ENCODE peak calls at places on chromosomes 2 and 18, in five cellular contexts. W, A, Q, G and B are unnamed samples.

GRCh38 chr2:145203931-145204330 is 684.0 kb upstream of the ZEB2 start:
- DNase-seq in Q (no peak), A (no peak), W (no peak), G (no peak), B (no peak)

GRCh38 chr2:48417843-48418838 is 111.8 kb upstream of the STON1 start:
- DNase-seq in W (no peak), A (no peak), Q (no peak), G (no peak), B (no peak)

GRCh38 chr2:108907822-108908716 is 81.0 kb downstream of the EDAR start:
- DNase-seq in G (no peak), Q (no peak), A (peak; percentile 37), W (no peak), B (no peak)

GRCh38 chr2:68709421-68709911 is 25.1 kb upstream of the ARHGAP25 start:
- DNase-seq in G (peak; percentile 70), A (peak; percentile 52), W (peak; percentile 60), Q (peak; percentile 79), B (no peak)

GRCh38 chr2:101197215-101197745 is 46.1 kb upstream of the TBC1D8 start:
- DNase-seq in G (no peak), A (no peak), Q (peak; percentile 46), W (peak; percentile 12), B (no peak)

GRCh38 chr2:86028763-86029381 is 76.8 kb downstream of the POLR1A start:
- DNase-seq in G (peak; percentile 82), W (no peak), A (no peak), Q (no peak), B (peak; percentile 17)

GRCh38 chr2:85584354-85584856 is at the start of gene VAMP5:
- DNase-seq in W (no peak), A (peak; percentile 64), Q (no peak), G (no peak), B (no peak)

GRCh38 chr2:126809357-126809756 is 89.3 kb upstream of the TEX51 start:
- DNase-seq in W (no peak), A (no peak), G (peak; percentile 33), Q (no peak), B (no peak)

GRCh38 chr2:163191372-163191771 is 352.8 kb upstream of the KCNH7 start:
- DNase-seq in A (no peak), Q (peak; percentile 61), W (peak; percentile 64), G (peak; percentile 55), B (no peak)

GRCh38 chr2:9288681-9289338 is 82.2 kb downstream of the ASAP2 start:
- DNase-seq in Q (peak; percentile 22), W (peak; percentile 27), G (no peak), A (no peak), B (no peak)

DNA sequence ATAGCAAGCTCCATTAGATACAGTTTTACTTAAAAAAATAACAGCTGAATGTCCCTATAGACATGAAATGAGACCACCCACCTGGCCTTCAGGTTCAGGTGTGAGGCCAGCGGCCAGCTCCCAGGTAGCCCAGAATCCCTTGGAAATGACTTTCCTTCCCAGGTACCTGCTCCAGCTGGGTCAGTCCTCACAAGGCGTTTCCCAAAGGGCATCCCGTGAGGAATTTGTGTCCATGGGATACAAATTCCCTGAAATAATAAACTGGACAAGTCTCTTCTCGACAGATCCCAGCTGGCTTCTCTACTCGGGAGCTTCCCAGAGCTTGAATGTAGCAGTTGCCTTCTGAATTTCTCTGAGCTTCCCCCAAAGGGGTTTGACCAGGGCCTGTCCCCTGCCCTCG is 107.9 kb downstream of the HDAC4 start:
- DNase-seq in A (no peak), G (no peak), Q (no peak), W (peak; percentile 36), B (no peak)
- H3K27ac ChIP-seq in A (no peak overlapping the region), G (no peak overlapping the region), Q (no peak overlapping the region), W (no peak overlapping the region), B (no peak overlapping the region)

DNA sequence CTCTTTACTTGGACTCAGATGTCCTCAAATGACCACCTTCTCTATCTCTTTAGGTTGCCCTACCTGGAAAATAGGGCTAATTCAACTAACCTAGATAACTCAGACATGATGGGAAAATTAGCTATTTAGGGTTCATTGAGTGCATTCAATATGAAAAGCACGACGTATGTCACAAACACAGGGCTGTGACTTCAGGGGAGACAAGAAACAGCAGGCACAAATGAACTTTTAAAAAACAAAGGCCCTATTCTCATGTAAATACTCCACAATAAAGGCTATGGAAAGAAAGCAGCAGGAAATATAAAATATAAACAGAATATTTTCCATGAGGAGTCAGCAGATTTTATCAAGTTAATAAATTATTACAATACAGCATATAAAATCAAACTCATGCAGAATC is 97.8 kb downstream of the SS18 start:
- DNase-seq in Q (no peak), G (no peak), A (no peak), W (no peak), B (no peak)
- H3K4me1 ChIP-seq in Q (no peaks in the 10 kb centered on the region), G (no peaks in the 10 kb centered on the region), A (no peaks in the 10 kb centered on the region), W (no peaks in the 10 kb centered on the region), B (no peaks in the 10 kb centered on the region)

GRCh38 chr2:103161456-103162289 is 399.8 kb downstream of the TMEM182 start:
- DNase-seq in G (peak; percentile 76), A (no peak), Q (peak; percentile 63), W (peak; percentile 57), B (no peak)
- TF ChIP-seq CTCF in G (peak; percentile 75), A (peak; percentile 79), Q (peak; percentile 88), W (peak; percentile 61), B (peak; percentile 87)

DNA sequence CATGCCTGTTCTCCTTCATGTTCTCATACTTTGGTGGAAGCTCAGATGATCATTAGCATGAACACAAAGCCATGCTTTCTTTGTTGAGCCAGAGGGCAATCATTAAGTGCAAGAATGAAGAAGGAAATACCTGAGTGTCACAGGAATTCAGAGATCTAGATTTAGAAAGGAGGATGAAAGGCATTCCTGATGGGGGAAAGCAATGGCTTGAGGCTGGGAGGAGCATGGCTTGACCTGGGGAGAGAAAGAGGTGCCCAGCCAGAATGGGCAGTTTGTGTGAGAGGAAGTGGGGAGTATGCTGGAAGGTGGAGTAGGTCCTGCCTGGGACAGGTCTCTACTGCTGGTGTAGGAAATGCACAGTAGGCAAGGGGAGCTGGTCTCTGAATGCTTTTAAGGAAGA is 35.1 kb downstream of the SLC4A3 start:
- DNase-seq in G (no peak), Q (no peak), W (no peak), A (no peak), B (no peak)
- H3K27ac ChIP-seq in G (peak overlapping the region; percentile 79), Q (peak overlapping the region; percentile 40), W (no peak overlapping the region), A (peak overlapping the region; percentile 5), B (peak overlapping the region; percentile 56)

GRCh38 chr2:110105183-110105582 is 10.4 kb downstream of the MALL start:
- DNase-seq in G (no peak), A (peak; percentile 19), W (no peak), Q (no peak), B (no peak)
- H3K4me1 ChIP-seq in G (no peaks in the 10 kb centered on the region), A (no peaks in the 10 kb centered on the region), W (peaks cover 35% of the 10 kb centered on the region), Q (peaks cover 86% of the 10 kb centered on the region), B (peaks cover 73% of the 10 kb centered on the region)

GRCh38 chr18:78983530-78983929 is 3.9 kb downstream of the SALL3 start:
- DNase-seq in G (no peak), A (no peak), Q (no peak), W (no peak), B (no peak)

GRCh38 chr18:78982186-78982585 is 2.6 kb downstream of the SALL3 start:
- DNase-seq in W (no peak), G (no peak), A (no peak), Q (no peak), B (no peak)

GRCh38 chr18:78984941-78985784 is 5.5 kb downstream of the SALL3 start:
- DNase-seq in W (no peak), G (peak; percentile 73), Q (peak; percentile 27), A (no peak), B (no peak)

GRCh38 chr18:78981652-78981955 is 2.0 kb downstream of the SALL3 start:
- DNase-seq in Q (no peak), G (no peak), A (no peak), W (no peak), B (no peak)

DNA sequence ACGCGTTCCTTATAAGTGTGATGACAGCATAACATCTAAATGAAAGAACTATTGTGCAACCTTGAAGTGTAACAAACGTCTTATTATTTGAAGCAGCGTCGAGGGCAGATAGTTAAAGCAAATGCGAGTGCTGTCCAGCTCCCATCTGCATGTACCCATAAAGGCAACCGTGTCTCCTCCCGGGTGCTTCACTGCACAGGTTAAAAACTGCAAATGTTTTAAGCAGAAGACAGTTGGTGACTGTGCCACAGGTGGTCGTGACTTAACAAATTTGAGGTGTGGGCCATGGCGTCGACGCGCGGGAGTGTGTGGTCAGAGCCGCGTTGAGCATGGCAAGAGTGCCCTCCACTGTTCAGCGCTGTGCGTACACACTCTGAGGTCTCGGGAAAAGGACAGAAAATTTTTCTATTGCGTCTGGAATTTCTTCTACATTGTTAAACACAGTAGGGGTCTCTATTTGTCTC is 6.4 kb downstream of the SALL3 start:
- DNase-seq in G (peak; percentile 72), A (peak; percentile 53), W (no peak), Q (peak; percentile 25), B (no peak)
- TF ChIP-seq CTCF in G (peak; percentile 58), A (peak; percentile 72), W (peak; percentile 24), Q (peak; percentile 59), B (peak; percentile 42)